ENCODE peak calls at places on chromosomes 7 and 10, in four cellular contexts. F is SK-N-DZ, M is GM19239, C is germinal center. K is an unnamed sample.

GRCh38 chr7:128164061-128164954 is 76.8 kb upstream of the LEP start:
- DNase-seq in C (no peak), M (no peak), F (no peak), K (no peak)

GRCh38 chr10:107894521-107894920 is 730.0 kb upstream of the SORCS1 start:
- DNase-seq in M (no peak), F (no peak), C (no peak), K (no peak)

GRCh38 chr10:114703377-114704125 is 45.5 kb upstream of the ABLIM1 start:
- DNase-seq in C (peak), F (peak), M (no peak), K (no peak)

GRCh38 chr7:136976504-136977251 is 108.2 kb downstream of the CHRM2 start:
- DNase-seq in C (no peak), M (no peak), F (no peak), K (no peak)

GRCh38 chr7:134388336-134389019 is 70.4 kb downstream of the AKR1B1 start:
- DNase-seq in M (no peak), F (no peak), C (no peak), K (no peak)

GRCh38 chr10:79102056-79102874 is 33.5 kb downstream of the ZMIZ1 start:
- DNase-seq in C (no peak), M (no peak), F (peak), K (peak)

GRCh38 chr7:38704041-38704547 is 72.9 kb upstream of the AMPH start:
- DNase-seq in F (no peak), C (no peak), M (no peak), K (no peak)

GRCh38 chr7:104926905-104927454 is 87.0 kb upstream of the KMT2E start:
- DNase-seq in C (no peak), F (no peak), M (no peak), K (peak)

GRCh38 chr10:8183241-8183704 is 128.8 kb downstream of the GATA3 start:
- DNase-seq in C (no peak), M (no peak), F (no peak), K (no peak)

K was measured in NCI-H2171 treated with DMSO at 0.1 percent for 48 hours.